ENCODE peak calls at places on chromosomes 3 and 15, in eight cellular contexts. One of them, this sample, is unnamed.

GRCh38 chr3:157544501-157545139 is 41.4 kb upstream of the VEPH1 start:
- DNase-seq in activated T-helper 1 cell treated with anti-CD3 and anti-CD28 coated beads, Interleukin-12 subunit alpha, Interleukin-12 subunit beta, Interleukin-2, Interleukin-4 antibody, amounts not matched to agents 30 ng/mL and 10 ng/mL and 1 ng/mL, durations not matched to agents 14 hours and 24 hours and 36 hours: no peak
- DNase-seq in body of pancreas: no peak
- DNase-seq in OCI-LY7: no peak
- DNase-seq in NCI-H146: no peak
- DNase-seq in foreskin fibroblast: peak; percentile 84
- DNase-seq in MCF 10A: no peak
- DNase-seq in left lobe of liver: no peak
- DNase-seq in this sample: no peak

GRCh38 chr15:63288778-63289378 is 11.5 kb downstream of the APH1B start:
- DNase-seq in left lobe of liver: no peak
- DNase-seq in OCI-LY7: peak; percentile 59
- DNase-seq in NCI-H146: peak; percentile 34
- DNase-seq in body of pancreas: no peak
- DNase-seq in foreskin fibroblast: peak; percentile 75
- DNase-seq in activated T-helper 1 cell treated with anti-CD3 and anti-CD28 coated beads, Interleukin-12 subunit alpha, Interleukin-12 subunit beta, Interleukin-2, Interleukin-4 antibody, amounts not matched to agents 30 ng/mL and 10 ng/mL and 1 ng/mL, durations not matched to agents 14 hours and 24 hours and 36 hours: no peak
- DNase-seq in MCF 10A: peak; percentile 67
- DNase-seq in this sample: no peak

GRCh38 chr15:39583586-39584265 is 2.8 kb downstream of the THBS1 start:
- DNase-seq in body of pancreas: no peak
- DNase-seq in OCI-LY7: no peak
- DNase-seq in NCI-H146: no peak
- DNase-seq in activated T-helper 1 cell treated with anti-CD3 and anti-CD28 coated beads, Interleukin-12 subunit alpha, Interleukin-12 subunit beta, Interleukin-2, Interleukin-4 antibody, amounts not matched to agents 30 ng/mL and 10 ng/mL and 1 ng/mL, durations not matched to agents 14 hours and 24 hours and 36 hours: no peak
- DNase-seq in left lobe of liver: no peak
- DNase-seq in foreskin fibroblast: peak; percentile 54
- DNase-seq in MCF 10A: peak; percentile 80
- DNase-seq in this sample: no peak

GRCh38 chr3:42036483-42036823 is 54.7 kb upstream of the TRAK1 start:
- DNase-seq in OCI-LY7: no peak
- DNase-seq in MCF 10A: peak; percentile 70
- DNase-seq in NCI-H146: no peak
- DNase-seq in activated T-helper 1 cell treated with anti-CD3 and anti-CD28 coated beads, Interleukin-12 subunit alpha, Interleukin-12 subunit beta, Interleukin-2, Interleukin-4 antibody, amounts not matched to agents 30 ng/mL and 10 ng/mL and 1 ng/mL, durations not matched to agents 14 hours and 24 hours and 36 hours: no peak
- DNase-seq in body of pancreas: peak; percentile 38
- DNase-seq in left lobe of liver: peak; percentile 37
- DNase-seq in foreskin fibroblast: peak; percentile 95
- DNase-seq in this sample: no peak

GRCh38 chr3:145889730-145890129 is 271.3 kb downstream of the PLOD2 start:
- DNase-seq in foreskin fibroblast: no peak
- DNase-seq in MCF 10A: no peak
- DNase-seq in left lobe of liver: no peak
- DNase-seq in body of pancreas: no peak
- DNase-seq in activated T-helper 1 cell treated with anti-CD3 and anti-CD28 coated beads, Interleukin-12 subunit alpha, Interleukin-12 subunit beta, Interleukin-2, Interleukin-4 antibody, amounts not matched to agents 30 ng/mL and 10 ng/mL and 1 ng/mL, durations not matched to agents 14 hours and 24 hours and 36 hours: no peak
- DNase-seq in NCI-H146: no peak
- DNase-seq in OCI-LY7: no peak
- DNase-seq in this sample: no peak

GRCh38 chr15:65869954-65870871 is 922 bp downstream of the RAB11A start:
- DNase-seq in NCI-H146: peak; percentile 42
- DNase-seq in foreskin fibroblast: peak; percentile 59
- DNase-seq in body of pancreas: peak; percentile 58
- DNase-seq in OCI-LY7: peak; percentile 41
- DNase-seq in left lobe of liver: peak; percentile 53
- DNase-seq in MCF 10A: peak; percentile 47
- DNase-seq in activated T-helper 1 cell treated with anti-CD3 and anti-CD28 coated beads, Interleukin-12 subunit alpha, Interleukin-12 subunit beta, Interleukin-2, Interleukin-4 antibody, amounts not matched to agents 30 ng/mL and 10 ng/mL and 1 ng/mL, durations not matched to agents 14 hours and 24 hours and 36 hours: peak; percentile 16
- DNase-seq in this sample: peak; percentile 82

GRCh38 chr3:167653155-167653554 is 587 bp downstream of the WDR49 start:
- DNase-seq in foreskin fibroblast: no peak
- DNase-seq in MCF 10A: no peak
- DNase-seq in activated T-helper 1 cell treated with anti-CD3 and anti-CD28 coated beads, Interleukin-12 subunit alpha, Interleukin-12 subunit beta, Interleukin-2, Interleukin-4 antibody, amounts not matched to agents 30 ng/mL and 10 ng/mL and 1 ng/mL, durations not matched to agents 14 hours and 24 hours and 36 hours: no peak
- DNase-seq in body of pancreas: no peak
- DNase-seq in OCI-LY7: peak; percentile 7
- DNase-seq in left lobe of liver: no peak
- DNase-seq in NCI-H146: no peak
- DNase-seq in this sample: no peak

GRCh38 chr3:194488007-194488742 is 1.4 kb upstream of the ATP13A3 start:
- DNase-seq in left lobe of liver: no peak
- DNase-seq in MCF 10A: peak; percentile 72
- DNase-seq in body of pancreas: no peak
- DNase-seq in activated T-helper 1 cell treated with anti-CD3 and anti-CD28 coated beads, Interleukin-12 subunit alpha, Interleukin-12 subunit beta, Interleukin-2, Interleukin-4 antibody, amounts not matched to agents 30 ng/mL and 10 ng/mL and 1 ng/mL, durations not matched to agents 14 hours and 24 hours and 36 hours: no peak
- DNase-seq in NCI-H146: no peak
- DNase-seq in OCI-LY7: no peak
- DNase-seq in foreskin fibroblast: peak; percentile 34
- DNase-seq in this sample: no peak

GRCh38 chr15:80585544-80586018 is 109.5 kb upstream of the ABHD17C start:
- DNase-seq in activated T-helper 1 cell treated with anti-CD3 and anti-CD28 coated beads, Interleukin-12 subunit alpha, Interleukin-12 subunit beta, Interleukin-2, Interleukin-4 antibody, amounts not matched to agents 30 ng/mL and 10 ng/mL and 1 ng/mL, durations not matched to agents 14 hours and 24 hours and 36 hours: no peak
- DNase-seq in MCF 10A: peak; percentile 53
- DNase-seq in OCI-LY7: no peak
- DNase-seq in foreskin fibroblast: no peak
- DNase-seq in body of pancreas: no peak
- DNase-seq in left lobe of liver: no peak
- DNase-seq in NCI-H146: peak; percentile 80
- DNase-seq in this sample: peak; percentile 53

GRCh38 chr3:148162132-148162531 is 535.6 kb upstream of the AGTR1 start:
- DNase-seq in foreskin fibroblast: peak; percentile 10
- DNase-seq in MCF 10A: no peak
- DNase-seq in NCI-H146: no peak
- DNase-seq in activated T-helper 1 cell treated with anti-CD3 and anti-CD28 coated beads, Interleukin-12 subunit alpha, Interleukin-12 subunit beta, Interleukin-2, Interleukin-4 antibody, amounts not matched to agents 30 ng/mL and 10 ng/mL and 1 ng/mL, durations not matched to agents 14 hours and 24 hours and 36 hours: no peak
- DNase-seq in left lobe of liver: no peak
- DNase-seq in body of pancreas: no peak
- DNase-seq in OCI-LY7: no peak
- DNase-seq in this sample: no peak

GRCh38 chr15:45704329-45705249 is 69.8 kb downstream of the SQOR start:
- DNase-seq in left lobe of liver: peak; percentile 51
- DNase-seq in MCF 10A: no peak
- DNase-seq in OCI-LY7: no peak
- DNase-seq in NCI-H146: no peak
- DNase-seq in activated T-helper 1 cell treated with anti-CD3 and anti-CD28 coated beads, Interleukin-12 subunit alpha, Interleukin-12 subunit beta, Interleukin-2, Interleukin-4 antibody, amounts not matched to agents 30 ng/mL and 10 ng/mL and 1 ng/mL, durations not matched to agents 14 hours and 24 hours and 36 hours: no peak
- DNase-seq in foreskin fibroblast: peak; percentile 58
- DNase-seq in body of pancreas: no peak
- DNase-seq in this sample: no peak

This sample was measured in cardiac septum.